ENCODE peak calls at places on chromosomes 13 and 19, in nine cellular contexts. One of them, this sample, is unnamed. For H3K4me1, the result is how much of the 10 kb centered on the place peaks cover.

GRCh38 chr13:35833571-35834305 is 297.4 kb downstream of the DCLK1 start:
- DNase-seq in thoracic aorta: no peak
- DNase-seq in suprapubic skin: no peak
- DNase-seq in fibroblast of lung: no peak
- DNase-seq in IMR-90: no peak
- DNase-seq in uterus: no peak
- DNase-seq in psoas muscle: no peak
- DNase-seq in astrocyte: no peak
- DNase-seq in cardiac muscle cell: no peak
- DNase-seq in this sample: no peak

GRCh38 chr13:67227131-67227983 is 2.8 kb downstream of the PCDH9 start:
- DNase-seq in uterus: no peak
- DNase-seq in cardiac muscle cell: no peak
- DNase-seq in IMR-90: no peak
- DNase-seq in astrocyte: no peak
- DNase-seq in suprapubic skin: no peak
- DNase-seq in fibroblast of lung: no peak
- DNase-seq in thoracic aorta: no peak
- DNase-seq in psoas muscle: no peak
- DNase-seq in this sample: no peak

GRCh38 chr19:13262450-13262849 is 112.2 kb downstream of the IER2 start:
- DNase-seq in thoracic aorta: no peak
- DNase-seq in cardiac muscle cell: peak
- DNase-seq in fibroblast of lung: peak
- DNase-seq in astrocyte: peak
- DNase-seq in uterus: no peak
- DNase-seq in suprapubic skin: peak
- DNase-seq in psoas muscle: no peak
- DNase-seq in IMR-90: peak
- DNase-seq in this sample: no peak

GRCh38 chr19:29528946-29529645 is 3.3 kb downstream of the VSTM2B start:
- DNase-seq in suprapubic skin: no peak
- DNase-seq in uterus: no peak
- DNase-seq in astrocyte: no peak
- DNase-seq in fibroblast of lung: no peak
- DNase-seq in IMR-90: no peak
- DNase-seq in psoas muscle: peak
- DNase-seq in thoracic aorta: no peak
- DNase-seq in cardiac muscle cell: no peak
- DNase-seq in this sample: no peak

GRCh38 chr13:77904031-77904430 is 14.6 kb downstream of the EDNRB start:
- DNase-seq in IMR-90: no peak
- DNase-seq in psoas muscle: no peak
- DNase-seq in thoracic aorta: no peak
- DNase-seq in uterus: no peak
- DNase-seq in fibroblast of lung: no peak
- DNase-seq in astrocyte: no peak
- DNase-seq in cardiac muscle cell: no peak
- DNase-seq in suprapubic skin: no peak
- DNase-seq in this sample: no peak

GRCh38 chr19:907183-907853 is 5.7 kb downstream of the R3HDM4 start:
- DNase-seq in IMR-90: no peak
- DNase-seq in astrocyte: no peak
- DNase-seq in fibroblast of lung: no peak
- DNase-seq in psoas muscle: peak
- DNase-seq in suprapubic skin: no peak
- DNase-seq in thoracic aorta: no peak
- DNase-seq in uterus: no peak
- DNase-seq in cardiac muscle cell: no peak
- DNase-seq in this sample: peak

GRCh38 chr19:10505583-10506229 is 2.5 kb upstream of the KEAP1 start:
- DNase-seq in uterus: peak
- DNase-seq in psoas muscle: peak
- DNase-seq in fibroblast of lung: peak
- DNase-seq in IMR-90: peak
- DNase-seq in astrocyte: no peak
- DNase-seq in thoracic aorta: peak
- DNase-seq in suprapubic skin: peak
- DNase-seq in cardiac muscle cell: peak
- DNase-seq in this sample: peak

GRCh38 chr13:23715092-23715761 is 145.0 kb downstream of the TNFRSF19 start:
- DNase-seq in psoas muscle: no peak
- DNase-seq in uterus: no peak
- DNase-seq in cardiac muscle cell: no peak
- DNase-seq in thoracic aorta: no peak
- DNase-seq in fibroblast of lung: no peak
- DNase-seq in suprapubic skin: no peak
- DNase-seq in IMR-90: no peak
- DNase-seq in astrocyte: no peak
- DNase-seq in this sample: no peak

GRCh38 chr13:59755647-59756290 is 408.0 kb downstream of the DIAPH3 start:
- DNase-seq in fibroblast of lung: no peak
- DNase-seq in suprapubic skin: no peak
- DNase-seq in IMR-90: no peak
- DNase-seq in thoracic aorta: no peak
- DNase-seq in astrocyte: no peak
- DNase-seq in cardiac muscle cell: no peak
- DNase-seq in uterus: no peak
- DNase-seq in psoas muscle: no peak
- DNase-seq in this sample: no peak

GRCh38 chr13:100527644-100528043 is 60.9 kb downstream of the GGACT start:
- DNase-seq in thoracic aorta: no peak
- DNase-seq in psoas muscle: no peak
- DNase-seq in fibroblast of lung: no peak
- DNase-seq in cardiac muscle cell: no peak
- DNase-seq in IMR-90: no peak
- DNase-seq in astrocyte: no peak
- DNase-seq in uterus: no peak
- DNase-seq in suprapubic skin: peak
- DNase-seq in this sample: no peak

GRCh38 chr13:73765651-73766384 is 368.4 kb downstream of the KLF12 start:
- DNase-seq in cardiac muscle cell: peak
- DNase-seq in uterus: peak
- DNase-seq in psoas muscle: peak
- DNase-seq in thoracic aorta: peak
- DNase-seq in astrocyte: peak
- DNase-seq in fibroblast of lung: peak
- DNase-seq in IMR-90: peak
- DNase-seq in suprapubic skin: no peak
- DNase-seq in this sample: peak

GRCh38 chr13:49869514-49869913 is 66.6 kb downstream of the SPRYD7 start:
- DNase-seq in suprapubic skin: no peak
- DNase-seq in uterus: no peak
- DNase-seq in psoas muscle: no peak
- DNase-seq in astrocyte: no peak
- DNase-seq in IMR-90: peak
- DNase-seq in thoracic aorta: no peak
- DNase-seq in fibroblast of lung: peak
- DNase-seq in cardiac muscle cell: peak
- DNase-seq in this sample: no peak

GRCh38 chr19:49157445-49158224 is at the start of gene TRPM4:
- DNase-seq in fibroblast of lung: peak
- DNase-seq in IMR-90: peak
- DNase-seq in astrocyte: peak
- DNase-seq in suprapubic skin: peak
- DNase-seq in thoracic aorta: peak
- DNase-seq in cardiac muscle cell: peak
- DNase-seq in uterus: peak
- DNase-seq in psoas muscle: peak
- DNase-seq in this sample: peak

GRCh38 chr13:113831061-113831460 is 32.8 kb downstream of the GAS6 start:
- DNase-seq in uterus: no peak
- DNase-seq in cardiac muscle cell: no peak
- DNase-seq in fibroblast of lung: no peak
- DNase-seq in astrocyte: no peak
- DNase-seq in suprapubic skin: no peak
- DNase-seq in psoas muscle: peak
- DNase-seq in IMR-90: no peak
- DNase-seq in thoracic aorta: no peak
- DNase-seq in this sample: peak
- H3K4me3 ChIP-seq in uterus: no peak
- H3K4me3 ChIP-seq in cardiac muscle cell: no peak
- H3K4me3 ChIP-seq in fibroblast of lung: no peak
- H3K4me3 ChIP-seq in astrocyte: no peak
- H3K4me3 ChIP-seq in suprapubic skin: no peak
- H3K4me3 ChIP-seq in psoas muscle: no peak
- H3K4me3 ChIP-seq in IMR-90: no peak
- H3K4me3 ChIP-seq in thoracic aorta: no peak
- H3K4me3 ChIP-seq in this sample: no peak

DNA sequence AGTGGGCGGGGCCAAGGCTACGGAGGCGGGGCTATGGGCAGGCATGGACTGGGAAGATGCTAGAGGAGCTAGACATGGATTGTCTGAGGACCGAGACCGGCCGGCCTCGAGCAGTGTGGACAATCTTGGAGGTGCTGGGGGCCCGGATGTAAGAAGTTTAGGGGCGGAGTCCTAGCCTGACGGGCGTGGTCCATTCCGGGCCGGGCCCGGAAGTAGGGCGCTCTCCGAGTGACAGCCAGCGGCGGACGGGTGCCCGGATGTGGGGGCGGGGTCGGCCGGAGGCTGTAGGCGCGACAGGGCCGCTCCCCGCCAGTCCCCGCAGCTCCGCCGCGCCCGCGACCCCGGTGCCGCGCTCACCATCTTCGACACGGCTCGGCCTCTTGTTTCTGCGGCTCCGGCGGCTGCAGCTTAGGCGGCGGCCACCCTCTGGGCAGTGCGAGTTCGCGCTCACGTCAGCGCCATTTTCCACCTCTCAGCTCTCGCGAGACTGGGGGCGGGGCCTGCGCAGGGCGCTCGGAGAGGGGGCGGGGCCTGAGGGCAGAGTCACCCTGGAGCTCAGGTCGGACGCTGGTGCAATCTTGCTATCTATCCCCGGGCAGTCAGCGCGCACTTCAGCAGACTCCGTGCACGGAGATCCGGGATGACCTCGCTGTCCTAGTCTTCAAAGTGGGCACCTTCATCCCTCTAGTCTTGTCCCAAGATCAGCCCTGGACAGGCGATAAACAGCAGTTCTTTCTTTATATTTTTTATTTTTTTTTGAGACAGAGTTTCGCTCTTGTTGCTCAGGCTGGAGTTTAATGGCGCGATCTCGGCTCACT is at the start of gene ZNF414:
- DNase-seq in IMR-90: peak
- DNase-seq in cardiac muscle cell: peak
- DNase-seq in fibroblast of lung: peak
- DNase-seq in psoas muscle: peak
- DNase-seq in thoracic aorta: peak
- DNase-seq in uterus: peak
- DNase-seq in astrocyte: peak
- DNase-seq in suprapubic skin: peak
- DNase-seq in this sample: peak
- TF ChIP-seq CTCF in IMR-90: no peak
- TF ChIP-seq CTCF in cardiac muscle cell: no peak
- TF ChIP-seq CTCF in fibroblast of lung: no peak
- TF ChIP-seq CTCF in psoas muscle: no peak
- TF ChIP-seq CTCF in thoracic aorta: no peak
- TF ChIP-seq CTCF in uterus: no peak
- TF ChIP-seq CTCF in astrocyte: no peak
- TF ChIP-seq CTCF in suprapubic skin: no peak
- TF ChIP-seq CTCF in this sample: no peak

GRCh38 chr19:15402411-15403150 is 16.2 kb downstream of the AKAP8L start:
- DNase-seq in psoas muscle: peak
- DNase-seq in fibroblast of lung: no peak
- DNase-seq in IMR-90: no peak
- DNase-seq in astrocyte: no peak
- DNase-seq in thoracic aorta: no peak
- DNase-seq in suprapubic skin: no peak
- DNase-seq in cardiac muscle cell: no peak
- DNase-seq in uterus: no peak
- DNase-seq in this sample: no peak

GRCh38 chr19:15399234-15399515 is 19.6 kb upstream of the AKAP8 start:
- DNase-seq in thoracic aorta: no peak
- DNase-seq in uterus: no peak
- DNase-seq in astrocyte: no peak
- DNase-seq in IMR-90: no peak
- DNase-seq in cardiac muscle cell: no peak
- DNase-seq in fibroblast of lung: no peak
- DNase-seq in suprapubic skin: no peak
- DNase-seq in psoas muscle: no peak
- DNase-seq in this sample: no peak

GRCh38 chr19:15399635-15400034 is 19.2 kb downstream of the AKAP8L start:
- DNase-seq in suprapubic skin: no peak
- DNase-seq in cardiac muscle cell: no peak
- DNase-seq in psoas muscle: no peak
- DNase-seq in uterus: no peak
- DNase-seq in fibroblast of lung: no peak
- DNase-seq in thoracic aorta: no peak
- DNase-seq in IMR-90: no peak
- DNase-seq in astrocyte: no peak
- DNase-seq in this sample: no peak

GRCh38 chr19:15401397-15401710 is 17.4 kb downstream of the AKAP8L start:
- DNase-seq in thoracic aorta: no peak
- DNase-seq in uterus: no peak
- DNase-seq in fibroblast of lung: no peak
- DNase-seq in cardiac muscle cell: no peak
- DNase-seq in astrocyte: no peak
- DNase-seq in suprapubic skin: no peak
- DNase-seq in IMR-90: no peak
- DNase-seq in psoas muscle: no peak
- DNase-seq in this sample: no peak

DNA sequence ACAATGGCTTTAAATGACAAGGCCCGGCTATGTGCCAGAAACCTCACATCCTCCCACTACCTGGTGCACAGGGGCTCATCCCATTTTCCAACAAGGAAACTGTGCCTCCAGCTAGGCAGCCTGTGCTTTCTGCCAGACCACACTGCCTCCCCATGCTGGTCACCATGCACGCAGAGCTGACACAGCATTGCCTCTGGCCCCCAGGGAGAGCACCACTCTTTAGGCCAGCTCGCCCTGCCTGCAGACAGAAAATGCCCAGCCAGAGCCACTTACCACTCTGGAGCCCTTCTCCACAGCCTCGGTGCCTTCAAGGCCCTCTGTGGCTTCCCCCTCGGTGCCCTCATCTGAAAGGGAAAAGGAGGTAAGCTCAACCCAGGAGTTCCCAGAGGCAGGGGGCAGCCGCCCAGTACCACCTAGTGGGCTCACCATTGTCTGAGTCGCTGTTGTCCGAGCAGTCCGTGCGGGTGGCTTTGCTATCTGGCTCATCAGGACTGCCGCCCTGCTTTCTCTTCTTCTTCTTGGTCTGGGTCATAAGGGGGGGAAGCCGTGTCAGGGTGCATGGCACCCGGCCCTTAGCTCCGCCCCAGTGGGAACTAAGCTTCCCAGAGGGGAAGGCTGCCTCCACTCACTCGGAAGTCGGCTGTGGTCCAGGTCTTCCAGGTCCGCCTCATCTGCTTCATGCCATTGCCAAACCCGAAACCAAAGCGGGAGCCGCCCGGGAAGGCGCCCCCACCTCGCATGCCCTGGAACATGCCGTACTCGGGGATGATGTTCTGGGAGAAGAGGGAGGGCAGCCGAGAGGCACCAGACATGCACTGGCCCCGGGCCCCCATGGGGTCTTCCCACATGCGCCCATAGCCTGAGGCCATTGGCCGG is 18.0 kb downstream of the AKAP8L start:
- DNase-seq in suprapubic skin: no peak
- DNase-seq in psoas muscle: peak
- DNase-seq in thoracic aorta: no peak
- DNase-seq in fibroblast of lung: no peak
- DNase-seq in astrocyte: no peak
- DNase-seq in uterus: no peak
- DNase-seq in IMR-90: no peak
- DNase-seq in cardiac muscle cell: no peak
- DNase-seq in this sample: no peak
- H3K4me1 ChIP-seq in suprapubic skin: under half
- H3K4me1 ChIP-seq in psoas muscle: half or more
- H3K4me1 ChIP-seq in thoracic aorta: under half
- H3K4me1 ChIP-seq in fibroblast of lung: under half
- H3K4me1 ChIP-seq in astrocyte: under half
- H3K4me1 ChIP-seq in uterus: under half
- H3K4me1 ChIP-seq in IMR-90: under half
- H3K4me1 ChIP-seq in cardiac muscle cell: under half
- H3K4me1 ChIP-seq in this sample: under half

GRCh38 chr13:113489171-113489548 is 1.4 kb downstream of the DCUN1D2 start:
- DNase-seq in cardiac muscle cell: peak
- DNase-seq in suprapubic skin: no peak
- DNase-seq in thoracic aorta: no peak
- DNase-seq in IMR-90: no peak
- DNase-seq in astrocyte: no peak
- DNase-seq in psoas muscle: no peak
- DNase-seq in fibroblast of lung: peak
- DNase-seq in uterus: no peak
- DNase-seq in this sample: no peak
- H3K4me3 ChIP-seq in cardiac muscle cell: peak
- H3K4me3 ChIP-seq in suprapubic skin: peak
- H3K4me3 ChIP-seq in thoracic aorta: peak
- H3K4me3 ChIP-seq in IMR-90: peak
- H3K4me3 ChIP-seq in astrocyte: peak
- H3K4me3 ChIP-seq in psoas muscle: peak
- H3K4me3 ChIP-seq in fibroblast of lung: peak
- H3K4me3 ChIP-seq in uterus: peak
- H3K4me3 ChIP-seq in this sample: peak

This sample was measured in lower lobe of right lung.